ENCODE peak calls at places on chromosomes 12 and 14, in nine cellular contexts. One of them, this sample, is unnamed.

GRCh38 chr12:92757599-92758121 is 54.9 kb downstream of the PLEKHG7 start:
- DNase-seq in MM.1S: no peak
- DNase-seq in K562: no peak
- DNase-seq in H9: no peak
- DNase-seq in SK-N-SH: no peak
- DNase-seq in IMR-90: no peak
- DNase-seq in PC-3: no peak
- DNase-seq in neuronal stem cell: no peak
- DNase-seq in neural progenitor cell: no peak
- DNase-seq in this sample: no peak

GRCh38 chr12:29581641-29582040 is 84.2 kb upstream of the OVCH1 start:
- DNase-seq in MM.1S: no peak
- DNase-seq in PC-3: peak; percentile 91
- DNase-seq in neuronal stem cell: no peak
- DNase-seq in K562: no peak
- DNase-seq in neural progenitor cell: no peak
- DNase-seq in SK-N-SH: no peak
- DNase-seq in H9: no peak
- DNase-seq in IMR-90: peak; percentile 91
- DNase-seq in this sample: no peak

GRCh38 chr14:56290195-56290594 is 172.0 kb downstream of the PELI2 start:
- DNase-seq in SK-N-SH: no peak
- DNase-seq in MM.1S: no peak
- DNase-seq in K562: no peak
- DNase-seq in IMR-90: no peak
- DNase-seq in PC-3: no peak
- DNase-seq in H9: no peak
- DNase-seq in neural progenitor cell: no peak
- DNase-seq in neuronal stem cell: no peak
- DNase-seq in this sample: no peak

GRCh38 chr12:76444408-76444984 is 96.3 kb upstream of the BBS10 start:
- DNase-seq in K562: no peak
- DNase-seq in SK-N-SH: no peak
- DNase-seq in IMR-90: peak; percentile 63
- DNase-seq in neural progenitor cell: no peak
- DNase-seq in H9: no peak
- DNase-seq in PC-3: no peak
- DNase-seq in MM.1S: no peak
- DNase-seq in neuronal stem cell: no peak
- DNase-seq in this sample: no peak

GRCh38 chr14:22003471-22003870 is 329.9 kb upstream of the OR4E1 start:
- DNase-seq in H9: no peak
- DNase-seq in MM.1S: no peak
- DNase-seq in neuronal stem cell: no peak
- DNase-seq in IMR-90: no peak
- DNase-seq in neural progenitor cell: no peak
- DNase-seq in SK-N-SH: no peak
- DNase-seq in PC-3: no peak
- DNase-seq in K562: no peak
- DNase-seq in this sample: peak; percentile 34

GRCh38 chr12:28286352-28286751 is 96.1 kb downstream of the CCDC91 start:
- DNase-seq in neural progenitor cell: no peak
- DNase-seq in H9: no peak
- DNase-seq in PC-3: no peak
- DNase-seq in K562: no peak
- DNase-seq in SK-N-SH: no peak
- DNase-seq in neuronal stem cell: no peak
- DNase-seq in MM.1S: no peak
- DNase-seq in IMR-90: no peak
- DNase-seq in this sample: no peak

GRCh38 chr12:14356147-14356546 is 9.3 kb upstream of the ATF7IP start:
- DNase-seq in SK-N-SH: no peak
- DNase-seq in H9: no peak
- DNase-seq in neuronal stem cell: no peak
- DNase-seq in IMR-90: no peak
- DNase-seq in neural progenitor cell: no peak
- DNase-seq in K562: no peak
- DNase-seq in PC-3: peak; percentile 22
- DNase-seq in MM.1S: no peak
- DNase-seq in this sample: no peak

GRCh38 chr14:104600141-104600643 is 4.4 kb downstream of the TMEM179 start:
- DNase-seq in SK-N-SH: peak; percentile 94
- DNase-seq in IMR-90: no peak
- DNase-seq in neuronal stem cell: no peak
- DNase-seq in H9: no peak
- DNase-seq in MM.1S: no peak
- DNase-seq in neural progenitor cell: peak; percentile 57
- DNase-seq in K562: no peak
- DNase-seq in PC-3: no peak
- DNase-seq in this sample: no peak

GRCh38 chr14:91870001-91870400 is 2.7 kb upstream of the TC2N start:
- DNase-seq in PC-3: peak; percentile 59
- DNase-seq in neural progenitor cell: no peak
- DNase-seq in K562: no peak
- DNase-seq in MM.1S: peak; percentile 11
- DNase-seq in IMR-90: no peak
- DNase-seq in SK-N-SH: no peak
- DNase-seq in H9: no peak
- DNase-seq in neuronal stem cell: no peak
- DNase-seq in this sample: peak; percentile 80

GRCh38 chr12:130816055-130816454 is 23.0 kb downstream of the STX2 start:
- DNase-seq in neural progenitor cell: no peak
- DNase-seq in MM.1S: no peak
- DNase-seq in SK-N-SH: peak; percentile 45
- DNase-seq in IMR-90: no peak
- DNase-seq in K562: no peak
- DNase-seq in H9: no peak
- DNase-seq in PC-3: no peak
- DNase-seq in neuronal stem cell: no peak
- DNase-seq in this sample: no peak

GRCh38 chr14:50355692-50356091 is 41.0 kb downstream of the CDKL1 start:
- DNase-seq in PC-3: no peak
- DNase-seq in neural progenitor cell: no peak
- DNase-seq in neuronal stem cell: no peak
- DNase-seq in H9: no peak
- DNase-seq in IMR-90: no peak
- DNase-seq in MM.1S: no peak
- DNase-seq in K562: no peak
- DNase-seq in SK-N-SH: no peak
- DNase-seq in this sample: no peak

GRCh38 chr14:91306547-91306946 is 62.0 kb upstream of the GPR68 start:
- DNase-seq in K562: no peak
- DNase-seq in H9: no peak
- DNase-seq in neural progenitor cell: no peak
- DNase-seq in PC-3: no peak
- DNase-seq in IMR-90: no peak
- DNase-seq in neuronal stem cell: no peak
- DNase-seq in MM.1S: no peak
- DNase-seq in SK-N-SH: no peak
- DNase-seq in this sample: no peak

GRCh38 chr14:23572841-23573240 is 5.2 kb upstream of the AP1G2 start:
- DNase-seq in MM.1S: no peak
- DNase-seq in neural progenitor cell: no peak
- DNase-seq in neuronal stem cell: no peak
- DNase-seq in K562: no peak
- DNase-seq in PC-3: no peak
- DNase-seq in SK-N-SH: no peak
- DNase-seq in H9: no peak
- DNase-seq in IMR-90: no peak
- DNase-seq in this sample: no peak

GRCh38 chr12:57726151-57726883 is 12.2 kb downstream of the AGAP2 start:
- DNase-seq in K562: no peak
- DNase-seq in PC-3: peak; percentile 88
- DNase-seq in SK-N-SH: peak; percentile 96
- DNase-seq in IMR-90: peak; percentile 76
- DNase-seq in MM.1S: peak; percentile 72
- DNase-seq in neural progenitor cell: peak; percentile 93
- DNase-seq in neuronal stem cell: peak; percentile 78
- DNase-seq in H9: peak; percentile 93
- DNase-seq in this sample: no peak

GRCh38 chr14:105888784-105889665 is 362.6 kb downstream of the TMEM121 start:
- DNase-seq in neural progenitor cell: no peak
- DNase-seq in IMR-90: no peak
- DNase-seq in neuronal stem cell: no peak
- DNase-seq in MM.1S: no peak
- DNase-seq in PC-3: no peak
- DNase-seq in K562: peak; percentile 1
- DNase-seq in SK-N-SH: no peak
- DNase-seq in H9: no peak
- DNase-seq in this sample: no peak

GRCh38 chr12:113534555-113534954 is 62.9 kb upstream of the LHX5 start:
- DNase-seq in PC-3: no peak
- DNase-seq in neuronal stem cell: no peak
- DNase-seq in H9: no peak
- DNase-seq in MM.1S: no peak
- DNase-seq in IMR-90: no peak
- DNase-seq in K562: no peak
- DNase-seq in neural progenitor cell: no peak
- DNase-seq in SK-N-SH: no peak
- DNase-seq in this sample: no peak

GRCh38 chr14:50615056-50615455 is 53.0 kb downstream of the SAV1 start:
- DNase-seq in MM.1S: no peak
- DNase-seq in neuronal stem cell: no peak
- DNase-seq in K562: no peak
- DNase-seq in PC-3: no peak
- DNase-seq in SK-N-SH: no peak
- DNase-seq in neural progenitor cell: no peak
- DNase-seq in IMR-90: no peak
- DNase-seq in H9: no peak
- DNase-seq in this sample: no peak

GRCh38 chr12:70080577-70080976 is 162.7 kb upstream of the CNOT2 start:
- DNase-seq in K562: no peak
- DNase-seq in IMR-90: no peak
- DNase-seq in H9: no peak
- DNase-seq in MM.1S: no peak
- DNase-seq in neuronal stem cell: no peak
- DNase-seq in neural progenitor cell: no peak
- DNase-seq in PC-3: no peak
- DNase-seq in SK-N-SH: no peak
- DNase-seq in this sample: no peak
- H3K4me2 ChIP-seq in K562: no peak overlapping the region
- H3K4me2 ChIP-seq in IMR-90: no peak overlapping the region
- H3K4me2 ChIP-seq in H9: no peak overlapping the region
- H3K4me2 ChIP-seq in MM.1S: no peak overlapping the region
- H3K4me2 ChIP-seq in neuronal stem cell: no peak overlapping the region
- H3K4me2 ChIP-seq in neural progenitor cell: no peak overlapping the region
- H3K4me2 ChIP-seq in PC-3: no peak overlapping the region
- H3K4me2 ChIP-seq in SK-N-SH: no peak overlapping the region
- H3K4me2 ChIP-seq in this sample: no peak overlapping the region

DNA sequence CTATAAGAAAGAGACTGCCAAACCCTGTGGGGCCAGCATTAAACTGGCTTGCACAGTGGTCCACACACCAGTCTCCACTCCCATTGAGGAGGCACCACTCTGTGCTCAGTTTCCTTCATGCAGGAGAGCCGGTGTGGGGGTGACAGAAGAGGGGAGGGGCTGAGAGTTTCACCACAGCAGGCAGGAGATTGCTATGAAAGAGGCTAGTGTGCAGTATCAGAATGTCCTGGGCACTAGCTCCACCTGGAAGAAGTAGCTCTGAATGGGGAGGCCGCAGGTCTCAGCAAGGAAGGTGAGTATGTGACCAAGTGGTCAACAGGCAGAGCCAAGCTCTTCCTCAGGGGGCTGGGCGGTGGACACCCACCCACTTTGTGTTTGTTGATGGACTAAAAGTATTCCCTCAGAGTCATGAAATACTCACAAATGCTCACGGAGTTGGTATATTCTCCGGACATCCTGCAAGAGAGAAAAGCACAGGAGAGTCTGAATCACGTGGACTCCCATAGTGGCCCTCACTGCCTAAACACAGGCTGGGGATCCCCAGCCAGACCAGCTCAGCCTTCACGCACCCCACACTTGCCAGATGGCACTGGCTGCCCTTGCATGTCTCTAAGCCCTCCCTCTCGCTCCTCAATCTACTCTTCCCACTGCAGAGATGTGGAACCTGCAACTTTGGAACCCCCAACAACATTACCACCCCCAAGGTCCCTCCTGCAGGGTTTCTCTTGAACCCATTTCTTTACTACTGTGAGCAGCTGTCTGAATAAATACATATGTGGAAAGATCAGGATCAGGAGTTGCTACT is 7.8 kb upstream of the KRT72 start:
- DNase-seq in neural progenitor cell: no peak
- DNase-seq in MM.1S: no peak
- DNase-seq in IMR-90: no peak
- DNase-seq in neuronal stem cell: no peak
- DNase-seq in K562: no peak
- DNase-seq in SK-N-SH: no peak
- DNase-seq in H9: peak; percentile 22
- DNase-seq in PC-3: no peak
- DNase-seq in this sample: no peak
- H3K27me3 ChIP-seq in neural progenitor cell: peaks cover 9% of the 10 kb centered on the region
- H3K27me3 ChIP-seq in MM.1S: peaks cover 56% of the 10 kb centered on the region
- H3K27me3 ChIP-seq in IMR-90: peaks cover 37% of the 10 kb centered on the region
- H3K27me3 ChIP-seq in neuronal stem cell: no peaks in the 10 kb centered on the region
- H3K27me3 ChIP-seq in K562: peaks cover 15% of the 10 kb centered on the region
- H3K27me3 ChIP-seq in SK-N-SH: peaks cover 23% of the 10 kb centered on the region
- H3K27me3 ChIP-seq in H9: no peaks in the 10 kb centered on the region
- H3K27me3 ChIP-seq in PC-3: peaks cover 39% of the 10 kb centered on the region
- H3K27me3 ChIP-seq in this sample: peaks cover 29% of the 10 kb centered on the region

GRCh38 chr14:34646570-34647255 is 16.8 kb upstream of the SNX6 start:
- DNase-seq in SK-N-SH: no peak
- DNase-seq in neural progenitor cell: no peak
- DNase-seq in neuronal stem cell: no peak
- DNase-seq in H9: no peak
- DNase-seq in IMR-90: no peak
- DNase-seq in K562: no peak
- DNase-seq in PC-3: no peak
- DNase-seq in MM.1S: no peak
- DNase-seq in this sample: no peak

GRCh38 chr14:34640826-34641225 is 10.9 kb upstream of the SNX6 start:
- DNase-seq in neuronal stem cell: no peak
- DNase-seq in SK-N-SH: peak; percentile 63
- DNase-seq in MM.1S: no peak
- DNase-seq in H9: no peak
- DNase-seq in PC-3: no peak
- DNase-seq in K562: no peak
- DNase-seq in neural progenitor cell: no peak
- DNase-seq in IMR-90: no peak
- DNase-seq in this sample: no peak
- H2AFZ ChIP-seq in neuronal stem cell: no peak overlapping the region
- H2AFZ ChIP-seq in SK-N-SH: no peak overlapping the region
- H2AFZ ChIP-seq in MM.1S: no peak overlapping the region
- H2AFZ ChIP-seq in H9: no peak overlapping the region
- H2AFZ ChIP-seq in PC-3: no peak overlapping the region
- H2AFZ ChIP-seq in K562: no peak overlapping the region
- H2AFZ ChIP-seq in neural progenitor cell: no peak overlapping the region
- H2AFZ ChIP-seq in IMR-90: no peak overlapping the region
- H2AFZ ChIP-seq in this sample: no peak overlapping the region

DNA sequence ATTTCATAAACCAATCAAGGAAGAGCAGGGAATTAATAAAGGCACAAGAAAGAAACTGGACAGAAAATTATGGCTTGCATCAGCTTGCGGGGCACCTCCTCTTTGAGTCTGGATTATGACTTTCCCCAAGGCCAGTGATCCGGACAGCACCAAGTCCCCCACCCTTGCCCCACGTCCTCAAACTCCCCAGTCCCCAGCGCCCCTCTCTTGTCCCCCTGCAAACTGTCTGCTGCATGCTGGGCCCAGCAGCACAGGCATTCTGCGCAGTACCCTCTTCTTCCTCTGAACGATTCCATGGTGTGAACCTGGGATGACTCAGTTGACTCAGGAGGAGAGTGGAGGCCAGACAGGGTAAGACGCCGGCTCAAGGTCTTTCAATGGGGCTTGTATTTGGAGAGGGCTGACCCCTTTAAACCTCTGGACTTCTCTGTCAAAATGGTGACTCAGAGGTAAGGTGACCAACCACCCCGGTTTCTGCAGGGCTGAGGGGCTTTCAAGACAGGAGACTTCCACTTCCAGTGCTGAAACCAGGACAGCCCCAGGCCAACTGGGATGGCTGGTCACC is 13.5 kb downstream of the C14orf132 start:
- DNase-seq in K562: no peak
- DNase-seq in PC-3: no peak
- DNase-seq in H9: no peak
- DNase-seq in SK-N-SH: no peak
- DNase-seq in neural progenitor cell: no peak
- DNase-seq in neuronal stem cell: no peak
- DNase-seq in MM.1S: no peak
- DNase-seq in IMR-90: peak; percentile 28
- DNase-seq in this sample: no peak
- H3K4me2 ChIP-seq in K562: no peak overlapping the region
- H3K4me2 ChIP-seq in PC-3: no peak overlapping the region
- H3K4me2 ChIP-seq in H9: no peak overlapping the region
- H3K4me2 ChIP-seq in SK-N-SH: no peak overlapping the region
- H3K4me2 ChIP-seq in neural progenitor cell: no peak overlapping the region
- H3K4me2 ChIP-seq in neuronal stem cell: no peak overlapping the region
- H3K4me2 ChIP-seq in MM.1S: no peak overlapping the region
- H3K4me2 ChIP-seq in IMR-90: no peak overlapping the region
- H3K4me2 ChIP-seq in this sample: no peak overlapping the region

This sample was measured in DND-41.